ENCODE peak calls at places on chromosomes 1 and 21, in six cellular contexts. One of them, this sample, is unnamed.

GRCh38 chr1:44994306-44994898 is 8.0 kb upstream of the EIF2B3 start:
- DNase-seq in pancreas: no peak
- DNase-seq in heart left ventricle: no peak
- DNase-seq in prostate gland: no peak
- DNase-seq in endodermal cell: no peak
- DNase-seq in BE2C: no peak
- DNase-seq in this sample: no peak

GRCh38 chr21:43739648-43740435 is 20.9 kb downstream of the PDXK start:
- DNase-seq in BE2C: peak; percentile 40
- DNase-seq in endodermal cell: peak; percentile 73
- DNase-seq in prostate gland: no peak
- DNase-seq in pancreas: peak; percentile 78
- DNase-seq in heart left ventricle: no peak
- DNase-seq in this sample: no peak

GRCh38 chr1:231776006-231776707 is 149.6 kb downstream of the DISC1 start:
- DNase-seq in heart left ventricle: no peak
- DNase-seq in prostate gland: no peak
- DNase-seq in endodermal cell: no peak
- DNase-seq in BE2C: no peak
- DNase-seq in pancreas: no peak
- DNase-seq in this sample: no peak

GRCh38 chr1:150561830-150562367 is 12.7 kb downstream of the ADAMTSL4 start:
- DNase-seq in BE2C: peak; percentile 82
- DNase-seq in endodermal cell: peak; percentile 95
- DNase-seq in prostate gland: peak; percentile 97
- DNase-seq in pancreas: peak; percentile 97
- DNase-seq in heart left ventricle: peak; percentile 96
- DNase-seq in this sample: peak; percentile 87

GRCh38 chr21:36647279-36648093 is 51.4 kb upstream of the SIM2 start:
- DNase-seq in endodermal cell: peak; percentile 84
- DNase-seq in heart left ventricle: no peak
- DNase-seq in pancreas: no peak
- DNase-seq in BE2C: no peak
- DNase-seq in prostate gland: no peak
- DNase-seq in this sample: no peak

GRCh38 chr1:30527511-30528140 is 195.8 kb downstream of the MATN1 start:
- DNase-seq in prostate gland: no peak
- DNase-seq in heart left ventricle: peak; percentile 69
- DNase-seq in endodermal cell: peak; percentile 47
- DNase-seq in pancreas: no peak
- DNase-seq in BE2C: no peak
- DNase-seq in this sample: no peak

GRCh38 chr1:2025491-2025981 is 6.4 kb downstream of the GABRD start:
- DNase-seq in prostate gland: no peak
- DNase-seq in heart left ventricle: peak; percentile 71
- DNase-seq in BE2C: no peak
- DNase-seq in pancreas: peak; percentile 60
- DNase-seq in endodermal cell: no peak
- DNase-seq in this sample: no peak

GRCh38 chr21:15343066-15343465 is 278.3 kb upstream of the NRIP1 start:
- DNase-seq in endodermal cell: no peak
- DNase-seq in heart left ventricle: no peak
- DNase-seq in pancreas: no peak
- DNase-seq in BE2C: no peak
- DNase-seq in prostate gland: no peak
- DNase-seq in this sample: no peak

GRCh38 chr1:52139817-52140540 is 1.9 kb upstream of the ZFYVE9 start:
- DNase-seq in prostate gland: no peak
- DNase-seq in BE2C: no peak
- DNase-seq in pancreas: no peak
- DNase-seq in heart left ventricle: no peak
- DNase-seq in endodermal cell: no peak
- DNase-seq in this sample: no peak

GRCh38 chr21:43613755-43614638 is 45.3 kb downstream of the HSF2BP start:
- DNase-seq in heart left ventricle: no peak
- DNase-seq in BE2C: no peak
- DNase-seq in endodermal cell: no peak
- DNase-seq in pancreas: no peak
- DNase-seq in prostate gland: no peak
- DNase-seq in this sample: no peak

GRCh38 chr1:154157520-154158306 is 2.8 kb upstream of the NUP210L start:
- DNase-seq in BE2C: no peak
- DNase-seq in pancreas: no peak
- DNase-seq in heart left ventricle: no peak
- DNase-seq in prostate gland: no peak
- DNase-seq in endodermal cell: no peak
- DNase-seq in this sample: no peak

GRCh38 chr1:31588751-31589515 is 12.6 kb downstream of the TINAGL1 start:
- DNase-seq in heart left ventricle: peak; percentile 68
- DNase-seq in BE2C: no peak
- DNase-seq in prostate gland: no peak
- DNase-seq in pancreas: peak; percentile 76
- DNase-seq in endodermal cell: peak; percentile 84
- DNase-seq in this sample: peak; percentile 73

GRCh38 chr1:236518343-236518742 is 5.4 kb upstream of the LGALS8 start:
- DNase-seq in pancreas: no peak
- DNase-seq in heart left ventricle: no peak
- DNase-seq in BE2C: no peak
- DNase-seq in prostate gland: no peak
- DNase-seq in endodermal cell: no peak
- DNase-seq in this sample: no peak

GRCh38 chr1:152699746-152700145 is 1.6 kb downstream of the LCE2A start:
- DNase-seq in endodermal cell: no peak
- DNase-seq in pancreas: no peak
- DNase-seq in prostate gland: no peak
- DNase-seq in heart left ventricle: no peak
- DNase-seq in BE2C: no peak
- DNase-seq in this sample: no peak

GRCh38 chr1:62434612-62434994 is 2.2 kb upstream of the USP1 start:
- DNase-seq in heart left ventricle: no peak
- DNase-seq in BE2C: no peak
- DNase-seq in endodermal cell: no peak
- DNase-seq in pancreas: peak; percentile 40
- DNase-seq in prostate gland: no peak
- DNase-seq in this sample: no peak

GRCh38 chr1:7784492-7785071 is 491 bp downstream of the PER3 start:
- DNase-seq in heart left ventricle: peak; percentile 57
- DNase-seq in BE2C: no peak
- DNase-seq in prostate gland: no peak
- DNase-seq in endodermal cell: peak; percentile 61
- DNase-seq in pancreas: peak; percentile 82
- DNase-seq in this sample: peak; percentile 55

GRCh38 chr21:34670220-34670961 is 1.6 kb downstream of the CLIC6 start:
- DNase-seq in endodermal cell: peak; percentile 83
- DNase-seq in pancreas: no peak
- DNase-seq in prostate gland: no peak
- DNase-seq in BE2C: no peak
- DNase-seq in heart left ventricle: no peak
- DNase-seq in this sample: no peak

GRCh38 chr1:82392513-82392912 is 591.8 kb downstream of the ADGRL2 start:
- DNase-seq in heart left ventricle: no peak
- DNase-seq in BE2C: no peak
- DNase-seq in pancreas: no peak
- DNase-seq in prostate gland: no peak
- DNase-seq in endodermal cell: no peak
- DNase-seq in this sample: no peak

DNA sequence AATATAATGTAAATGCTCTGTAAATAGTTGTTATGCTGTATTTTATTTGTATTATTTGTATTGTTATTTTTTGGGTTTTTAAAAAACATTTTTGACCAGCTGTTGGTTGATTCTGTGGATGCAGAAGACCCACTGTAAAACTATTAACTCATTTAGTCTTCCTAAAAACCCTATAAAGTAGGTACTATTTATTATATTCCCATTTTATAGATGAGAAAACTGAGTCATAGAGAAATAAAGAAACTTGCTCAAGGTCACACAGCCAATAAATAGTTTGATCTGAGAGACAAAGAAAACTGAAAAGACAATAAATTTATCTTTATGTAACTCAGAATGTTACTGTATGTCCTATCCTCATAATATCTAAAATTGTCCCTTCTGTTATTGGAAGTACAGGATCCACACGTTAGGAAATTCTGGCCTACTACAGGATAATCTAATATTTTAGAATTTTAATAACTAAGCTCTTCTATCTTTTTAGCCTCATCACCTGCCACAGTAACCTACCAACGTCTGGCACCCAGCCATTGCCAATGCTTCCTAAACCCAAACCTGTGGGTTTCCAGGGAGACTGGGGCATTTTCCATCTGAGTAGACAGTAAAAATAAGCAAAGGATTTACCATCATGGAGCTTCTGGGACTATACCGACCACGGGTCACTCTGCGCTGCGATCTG is 1.1 kb upstream of the MAP3K21 start:
- DNase-seq in BE2C: no peak
- DNase-seq in endodermal cell: no peak
- DNase-seq in pancreas: peak; percentile 58
- DNase-seq in heart left ventricle: no peak
- DNase-seq in prostate gland: no peak
- DNase-seq in this sample: no peak
- H3K4me3 ChIP-seq in BE2C: no peak overlapping the region
- H3K4me3 ChIP-seq in endodermal cell: peak overlapping the region; percentile 81
- H3K4me3 ChIP-seq in pancreas: peak overlapping the region; percentile 93
- H3K4me3 ChIP-seq in heart left ventricle: peak overlapping the region; percentile 70
- H3K4me3 ChIP-seq in prostate gland: peak overlapping the region; percentile 61
- H3K4me3 ChIP-seq in this sample: no peak overlapping the region

GRCh38 chr21:26909972-26910371 is 56.9 kb downstream of the ADAMTS5 start:
- DNase-seq in BE2C: peak; percentile 57
- DNase-seq in pancreas: no peak
- DNase-seq in heart left ventricle: no peak
- DNase-seq in prostate gland: no peak
- DNase-seq in endodermal cell: peak; percentile 82
- DNase-seq in this sample: no peak
- H3K9me3 ChIP-seq in BE2C: no peaks in the 10 kb centered on the region
- H3K9me3 ChIP-seq in pancreas: no peaks in the 10 kb centered on the region
- H3K9me3 ChIP-seq in heart left ventricle: peaks cover 4% of the 10 kb centered on the region
- H3K9me3 ChIP-seq in prostate gland: no peaks in the 10 kb centered on the region
- H3K9me3 ChIP-seq in endodermal cell: peaks cover 20% of the 10 kb centered on the region
- H3K9me3 ChIP-seq in this sample: no peaks in the 10 kb centered on the region

GRCh38 chr1:14363707-14364413 is 234.6 kb upstream of the KAZN start:
- DNase-seq in heart left ventricle: no peak
- DNase-seq in BE2C: no peak
- DNase-seq in endodermal cell: no peak
- DNase-seq in prostate gland: no peak
- DNase-seq in pancreas: no peak
- DNase-seq in this sample: no peak

GRCh38 chr1:14369526-14370213 is 228.8 kb upstream of the KAZN start:
- DNase-seq in BE2C: no peak
- DNase-seq in pancreas: no peak
- DNase-seq in heart left ventricle: no peak
- DNase-seq in endodermal cell: no peak
- DNase-seq in prostate gland: no peak
- DNase-seq in this sample: no peak

GRCh38 chr1:14365226-14365994 is 233.1 kb upstream of the KAZN start:
- DNase-seq in endodermal cell: no peak
- DNase-seq in heart left ventricle: peak; percentile 12
- DNase-seq in prostate gland: no peak
- DNase-seq in BE2C: no peak
- DNase-seq in pancreas: no peak
- DNase-seq in this sample: no peak

GRCh38 chr1:14367444-14367843 is 231.0 kb upstream of the KAZN start:
- DNase-seq in heart left ventricle: no peak
- DNase-seq in prostate gland: no peak
- DNase-seq in pancreas: no peak
- DNase-seq in endodermal cell: no peak
- DNase-seq in BE2C: no peak
- DNase-seq in this sample: no peak

DNA sequence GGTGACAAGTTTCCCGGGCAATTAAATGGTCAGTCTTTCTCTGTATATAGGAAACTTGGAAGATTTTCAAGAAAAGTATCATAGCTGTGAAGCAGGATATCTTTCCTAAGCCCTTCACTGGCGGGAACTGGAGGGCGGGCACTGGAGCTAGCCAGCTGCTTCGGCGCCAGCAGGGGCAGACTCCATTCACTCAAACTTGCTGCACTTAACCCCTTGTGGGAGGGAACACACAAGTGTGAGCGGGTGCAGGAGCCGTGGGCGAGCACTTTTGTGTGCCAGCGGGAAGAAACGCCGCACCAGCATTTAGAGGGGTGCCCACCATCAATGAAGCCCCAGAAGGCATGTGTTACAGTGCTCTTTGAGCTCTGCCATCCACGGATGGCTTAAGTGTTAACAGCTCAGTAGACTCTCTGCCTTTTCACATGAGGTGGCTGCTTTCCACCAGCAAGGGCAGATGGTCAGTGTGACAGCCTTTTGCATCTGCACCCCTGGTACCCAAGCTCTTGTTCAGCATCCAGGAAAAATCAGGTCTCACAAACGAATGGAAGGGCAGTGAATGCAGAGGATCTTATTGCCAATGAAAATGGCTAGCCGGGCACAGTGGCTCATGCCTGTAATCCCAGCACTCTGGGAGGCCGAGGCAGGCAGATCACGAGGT is 232.0 kb upstream of the KAZN start:
- DNase-seq in pancreas: no peak
- DNase-seq in prostate gland: no peak
- DNase-seq in heart left ventricle: no peak
- DNase-seq in BE2C: no peak
- DNase-seq in endodermal cell: peak; percentile 81
- DNase-seq in this sample: no peak
- H3K4me3 ChIP-seq in pancreas: no peak overlapping the region
- H3K4me3 ChIP-seq in prostate gland: no peak overlapping the region
- H3K4me3 ChIP-seq in heart left ventricle: no peak overlapping the region
- H3K4me3 ChIP-seq in BE2C: no peak overlapping the region
- H3K4me3 ChIP-seq in endodermal cell: no peak overlapping the region
- H3K4me3 ChIP-seq in this sample: no peak overlapping the region

GRCh38 chr21:9735421-9735961 is 785.9 kb upstream of the TPTE start:
- DNase-seq in BE2C: no peak
- DNase-seq in prostate gland: no peak
- DNase-seq in heart left ventricle: no peak
- DNase-seq in pancreas: peak; percentile 84
- DNase-seq in endodermal cell: no peak
- DNase-seq in this sample: no peak

GRCh38 chr21:9737871-9738520 is 783.4 kb upstream of the TPTE start:
- DNase-seq in prostate gland: no peak
- DNase-seq in heart left ventricle: no peak
- DNase-seq in pancreas: no peak
- DNase-seq in endodermal cell: no peak
- DNase-seq in BE2C: no peak
- DNase-seq in this sample: no peak

GRCh38 chr21:9739240-9739639 is 782.1 kb upstream of the TPTE start:
- DNase-seq in prostate gland: no peak
- DNase-seq in endodermal cell: no peak
- DNase-seq in BE2C: no peak
- DNase-seq in pancreas: no peak
- DNase-seq in heart left ventricle: no peak
- DNase-seq in this sample: no peak

GRCh38 chr21:9738527-9738926 is 782.9 kb upstream of the TPTE start:
- DNase-seq in heart left ventricle: no peak
- DNase-seq in BE2C: no peak
- DNase-seq in endodermal cell: no peak
- DNase-seq in prostate gland: no peak
- DNase-seq in pancreas: no peak
- DNase-seq in this sample: no peak

DNA sequence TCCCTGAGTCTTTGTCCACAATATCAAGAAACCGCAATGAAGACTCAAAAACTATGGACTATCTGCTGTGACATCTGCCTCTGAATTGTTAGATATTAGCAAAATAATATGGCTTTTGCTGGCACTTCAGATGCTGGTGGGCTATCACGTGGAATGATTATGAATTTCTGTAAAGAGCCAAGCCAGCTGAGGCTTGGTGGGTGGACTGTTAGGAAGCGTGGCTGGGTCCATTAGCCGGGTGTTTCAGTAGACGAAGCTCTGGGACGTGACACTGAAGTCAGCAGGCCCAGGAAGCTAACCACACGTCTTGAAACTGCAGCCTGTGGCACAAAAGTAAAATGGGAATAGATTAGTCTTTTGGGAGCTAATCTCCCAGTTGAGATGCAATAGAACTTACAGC is 780.0 kb upstream of the TPTE start:
- DNase-seq in endodermal cell: no peak
- DNase-seq in BE2C: no peak
- DNase-seq in prostate gland: no peak
- DNase-seq in heart left ventricle: no peak
- DNase-seq in pancreas: no peak
- DNase-seq in this sample: no peak
- H3K9me3 ChIP-seq in endodermal cell: peaks cover 94% of the 10 kb centered on the region
- H3K9me3 ChIP-seq in BE2C: peaks cover 3% of the 10 kb centered on the region
- H3K9me3 ChIP-seq in prostate gland: no peaks in the 10 kb centered on the region
- H3K9me3 ChIP-seq in heart left ventricle: no peaks in the 10 kb centered on the region
- H3K9me3 ChIP-seq in pancreas: no peaks in the 10 kb centered on the region
- H3K9me3 ChIP-seq in this sample: no peaks in the 10 kb centered on the region